ENCODE peak calls at places on chromosomes 6 and 20, in four cellular contexts. G is A549, L is HepG2, B is K562. Y is an unnamed sample.

GRCh38 chr6:144581807-144582537 is 296.8 kb downstream of the UTRN start:
- DNase-seq in B (peak), L (peak), G (peak), Y (peak)

GRCh38 chr6:126118058-126118759 is 131.9 kb downstream of the TRMT11 start:
- DNase-seq in B (peak), L (no peak), G (no peak), Y (no peak)

GRCh38 chr6:29142349-29142748 is 28.4 kb upstream of the OR2J2 start:
- DNase-seq in B (no peak), L (no peak), G (no peak), Y (no peak)

GRCh38 chr6:48194596-48195295 is 83.7 kb upstream of the PTCHD4 start:
- DNase-seq in G (no peak), L (no peak), B (no peak), Y (no peak)

GRCh38 chr6:142960098-142960497 is 15.1 kb upstream of the HIVEP2 start:
- DNase-seq in L (no peak), B (no peak), G (no peak), Y (no peak)

GRCh38 chr6:165663283-165663735 is 268 bp upstream of the PDE10A start:
- DNase-seq in B (no peak), G (peak), L (no peak), Y (peak)

GRCh38 chr20:63482021-63482587 is 9.6 kb upstream of the KCNQ2 start:
- DNase-seq in L (no peak), B (no peak), G (no peak), Y (no peak)

GRCh38 chr6:37679539-37680476 is 17.9 kb downstream of the MDGA1 start:
- DNase-seq in L (no peak), G (no peak), B (no peak), Y (no peak)

GRCh38 chr6:134729590-134729989 is 220.3 kb downstream of the ALDH8A1 start:
- DNase-seq in G (no peak), L (no peak), B (no peak), Y (no peak)

GRCh38 chr6:143223895-143224294 is 163.2 kb downstream of the AIG1 start:
- DNase-seq in L (peak), B (no peak), G (no peak), Y (no peak)

GRCh38 chr20:2805682-2806350 is 5.4 kb upstream of the CPXM1 start:
- DNase-seq in B (no peak), L (no peak), G (no peak), Y (no peak)

GRCh38 chr6:138109042-138109997 is 2.1 kb upstream of the PERP start:
- DNase-seq in B (peak), L (peak), G (peak), Y (peak)

GRCh38 chr20:62918137-62918536 is 8.2 kb downstream of the DIDO1 start:
- DNase-seq in L (no peak), G (no peak), B (no peak), Y (peak)

GRCh38 chr6:115729036-115729435 is 331.7 kb downstream of the FRK start:
- DNase-seq in B (no peak), G (no peak), L (no peak), Y (peak)

GRCh38 chr20:45995213-45996097 is 13.3 kb upstream of the MMP9 start:
- DNase-seq in G (no peak), B (no peak), L (no peak), Y (no peak)

DNA sequence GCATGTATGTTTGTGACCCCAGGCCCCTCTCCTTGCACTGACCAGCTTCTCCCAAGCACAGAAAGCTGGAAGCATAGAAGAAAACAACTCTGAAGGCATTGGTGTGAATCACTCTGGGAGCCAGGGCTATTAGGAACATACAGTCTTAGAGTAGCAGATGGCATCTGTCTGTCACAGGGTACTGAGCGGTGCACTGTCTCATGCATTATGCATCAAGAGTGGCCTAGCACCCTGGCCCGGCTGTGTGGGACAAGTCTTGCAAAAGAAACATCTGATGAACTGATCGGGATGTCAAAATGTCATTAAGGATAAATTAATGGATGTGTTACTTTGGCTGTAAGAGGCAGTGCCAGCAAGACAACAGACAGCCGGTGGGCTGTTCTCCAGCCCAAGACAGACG is 600.4 kb upstream of the CHD6 start:
- DNase-seq in G (no peak), B (no peak), L (no peak), Y (no peak)
- TF ChIP-seq HMGXB4 in G (no peak), B (no peak), L (no peak), Y (no peak)

GRCh38 chr6:46794068-46794467 is 879 bp downstream of the MEP1A start:
- DNase-seq in B (no peak), G (no peak), L (no peak), Y (no peak)

GRCh38 chr6:46796842-46797241 is 3.7 kb downstream of the MEP1A start:
- DNase-seq in B (no peak), L (no peak), G (no peak), Y (no peak)

GRCh38 chr6:46799657-46800056 is 6.5 kb downstream of the MEP1A start:
- DNase-seq in B (no peak), L (no peak), G (no peak), Y (no peak)
- TF ChIP-seq HMGXB4 in B (no peak), L (no peak), G (no peak), Y (no peak)

GRCh38 chr6:13009031-13009430 is 292.5 kb downstream of the PHACTR1 start:
- DNase-seq in G (no peak), B (no peak), L (no peak), Y (no peak)

GRCh38 chr6:13006578-13007300 is 290.2 kb downstream of the PHACTR1 start:
- DNase-seq in G (no peak), B (peak), L (no peak), Y (no peak)

GRCh38 chr6:13007744-13008143 is 291.2 kb downstream of the PHACTR1 start:
- DNase-seq in B (no peak), L (no peak), G (no peak), Y (no peak)

GRCh38 chr6:13011612-13012146 is 295.1 kb downstream of the PHACTR1 start:
- DNase-seq in B (no peak), G (no peak), L (peak), Y (no peak)

DNA sequence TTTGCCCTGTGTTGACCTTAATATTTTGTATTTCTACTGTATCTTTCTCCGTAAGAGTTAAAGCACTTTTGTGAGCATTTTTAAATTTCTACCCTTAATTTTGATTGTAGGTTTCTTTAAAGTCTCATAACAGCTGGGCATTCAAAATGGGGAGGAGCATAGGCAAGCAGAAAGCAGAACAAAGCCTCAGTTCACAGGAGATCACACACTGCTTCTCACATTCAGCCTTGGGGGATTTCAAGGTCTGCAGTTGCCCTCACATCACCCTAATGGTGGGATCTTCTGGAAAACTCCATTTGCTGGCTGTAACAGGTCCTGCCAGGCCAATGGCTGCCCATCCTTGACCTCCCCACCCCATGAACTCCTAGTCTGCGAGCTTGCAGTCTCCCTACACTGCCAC is 292.9 kb downstream of the PHACTR1 start:
- DNase-seq in L (no peak), G (no peak), B (no peak), Y (no peak)
- TF ChIP-seq HMGXB4 in L (no peak), G (no peak), B (no peak), Y (no peak)

GRCh38 chr6:9315966-9316650 is 880.8 kb upstream of the SLC35B3 start:
- DNase-seq in L (no peak), B (no peak), G (no peak), Y (no peak)

DNA sequence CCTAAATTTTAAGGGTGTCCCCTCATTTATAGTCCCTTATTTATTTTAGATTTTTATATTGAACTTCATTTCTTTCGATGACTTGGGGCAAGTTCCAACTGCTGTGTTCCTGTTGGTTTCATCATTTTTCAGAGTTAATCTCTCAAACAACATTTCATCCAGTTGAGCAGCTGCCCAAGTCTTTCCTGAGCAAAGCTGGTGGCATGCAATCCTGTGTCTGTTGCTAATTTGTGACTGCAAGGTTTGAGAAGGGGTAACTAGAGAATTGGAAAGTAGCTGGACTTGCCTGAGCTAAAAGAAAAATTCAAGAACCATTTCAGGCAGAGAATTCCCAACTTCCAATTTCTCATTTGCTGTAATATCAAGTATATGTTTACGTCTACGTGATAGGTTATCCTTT is 881.5 kb upstream of the SLC35B3 start:
- DNase-seq in L (no peak), G (no peak), B (no peak), Y (no peak)
- TF ChIP-seq HMGXB4 in L (no peak), G (no peak), B (no peak), Y (no peak)

DNA sequence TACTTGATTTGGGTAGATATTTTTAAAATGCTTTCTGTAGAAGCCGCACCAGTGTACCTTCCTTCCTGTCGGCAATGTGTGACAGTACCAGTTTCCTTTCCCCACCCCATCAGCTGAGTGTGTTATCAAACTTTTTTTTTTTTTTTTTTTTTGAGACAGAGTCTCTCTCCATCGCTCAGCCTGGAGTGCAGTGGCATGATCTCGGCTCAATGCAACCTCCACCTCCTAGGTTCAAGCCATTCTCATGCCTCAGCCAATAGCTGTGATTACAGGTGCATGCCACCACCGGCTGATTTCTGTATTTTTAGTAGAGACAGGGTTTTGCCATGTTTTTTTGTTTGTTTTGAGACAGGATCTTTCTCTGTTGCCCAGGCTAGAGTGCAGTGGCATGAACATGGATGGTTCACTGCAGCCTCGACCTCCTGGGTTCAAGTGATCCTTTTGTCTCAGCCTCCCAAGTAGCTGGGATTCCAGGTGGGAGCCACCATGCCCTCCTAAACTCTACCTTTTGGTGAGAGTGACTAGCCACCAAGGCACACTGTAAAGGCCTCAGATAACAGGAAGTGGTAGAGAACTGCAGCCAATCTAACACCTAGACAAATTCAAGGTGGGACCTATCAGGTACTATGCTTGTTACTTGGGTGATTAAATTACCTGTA is 26.5 kb upstream of the ZBTB22 start:
- DNase-seq in L (no peak), B (no peak), G (no peak), Y (no peak)
- TF ChIP-seq HMGXB4 in L (no peak), B (no peak), G (no peak), Y (no peak)

GRCh38 chr6:140572129-140572528 is 1197.7 kb upstream of the CITED2 start:
- DNase-seq in G (no peak), B (no peak), L (no peak), Y (no peak)
- TF ChIP-seq HMGXB4 in G (no peak), B (no peak), L (no peak), Y (no peak)

Y was measured in WTC11.